ENCODE peak calls at places on chromosomes 6 and 20, in seven cellular contexts. H, S, W, X, Z, Q and A are unnamed samples.
A peak's percentile ranks its signal among the peaks of the same experiment; 100 is the strongest.

GRCh38 chr6:152458648-152459047 is 178.5 kb downstream of the SYNE1 start:
- DNase-seq in X (no peak), S (no peak), Z (no peak), H (no peak), Q (peak; percentile 24), W (no peak), A (peak; percentile 45)

GRCh38 chr20:13995841-13996240 is 525 bp downstream of the MACROD2 start:
- DNase-seq in W (peak; percentile 60), H (peak; percentile 33), X (no peak), S (peak; percentile 48), Z (peak; percentile 24), Q (no peak), A (peak; percentile 23)

GRCh38 chr20:63739129-63740069 is at the start of gene SLC2A4RG:
- DNase-seq in W (peak; percentile 83), H (peak; percentile 70), X (peak; percentile 93), S (peak; percentile 68), Q (peak; percentile 7), Z (peak; percentile 85), A (peak; percentile 75)

GRCh38 chr20:48621256-48622078 is 206.3 kb downstream of the PREX1 start:
- DNase-seq in S (no peak), H (no peak), W (peak; percentile 37), Z (no peak), X (peak; percentile 78), Q (no peak), A (peak; percentile 67)

GRCh38 chr6:135411339-135411738 is 86.2 kb downstream of the AHI1 start:
- DNase-seq in Z (no peak), H (no peak), W (peak; percentile 24), Q (no peak), S (no peak), X (no peak), A (peak; percentile 9)

GRCh38 chr6:41577865-41578713 is 31.9 kb downstream of the FOXP4 start:
- DNase-seq in W (peak; percentile 41), S (peak; percentile 87), H (no peak), Z (no peak), X (no peak), Q (no peak), A (peak; percentile 85)

GRCh38 chr6:56752009-56752408 is 109.3 kb upstream of the DST start:
- DNase-seq in H (no peak), Q (no peak), S (no peak), Z (no peak), X (no peak), W (no peak), A (peak; percentile 95)

GRCh38 chr20:8639112-8639778 is 429.6 kb upstream of the PLCB4 start:
- DNase-seq in W (no peak), S (no peak), Q (no peak), X (no peak), Z (no peak), H (no peak), A (no peak)

GRCh38 chr6:125679651-125680050 is 69.8 kb upstream of the HEY2 start:
- DNase-seq in X (no peak), Q (no peak), W (no peak), H (no peak), Z (no peak), S (no peak), A (no peak)

GRCh38 chr6:36701401-36701991 is 3.9 kb downstream of the RAB44 start:
- DNase-seq in S (peak; percentile 70), Z (no peak), H (no peak), Q (no peak), X (no peak), W (peak; percentile 52), A (peak; percentile 82)